ENCODE peak calls at places on chromosomes 1 and 21, in seven cellular contexts. N is Panc1, L is GM12878, A is HepG2, U is K562, T is H1, V is HCT116. Z is an unnamed sample.

GRCh38 chr1:54559111-54559548 is 11.1 kb downstream of the ACOT11 start:
- DNase-seq in N (no peak), L (no peak), T (no peak), V (no peak), A (no peak), U (no peak), Z (no peak)

GRCh38 chr1:47434051-47434842 is 3.6 kb upstream of the FOXD2 start:
- DNase-seq in N (no peak), L (no peak), T (no peak), V (no peak), U (no peak), A (no peak), Z (peak; percentile 58)

GRCh38 chr1:46525253-46525983 is 26.0 kb downstream of the KNCN start:
- DNase-seq in U (no peak), N (no peak), V (no peak), T (no peak), A (no peak), L (no peak), Z (no peak)

GRCh38 chr1:60965280-60965854 is 117.0 kb upstream of the NFIA start:
- DNase-seq in T (no peak), A (no peak), U (no peak), L (no peak), N (no peak), V (no peak), Z (no peak)

GRCh38 chr1:87108228-87108627 is 193.8 kb downstream of the HS2ST1 start:
- DNase-seq in V (no peak), A (no peak), T (no peak), N (no peak), U (no peak), L (no peak), Z (no peak)

GRCh38 chr1:193251950-193252349 is 65.5 kb upstream of the B3GALT2 start:
- DNase-seq in V (no peak), L (no peak), U (no peak), A (no peak), T (no peak), N (no peak), Z (no peak)

GRCh38 chr1:221878134-221878533 is 136.2 kb upstream of the DUSP10 start:
- DNase-seq in T (no peak), V (no peak), L (peak; percentile 45), A (no peak), N (no peak), U (no peak), Z (no peak)

GRCh38 chr1:203547771-203548421 is 53.9 kb downstream of the OPTC start:
- DNase-seq in N (no peak), T (no peak), A (no peak), L (no peak), V (no peak), U (no peak), Z (no peak)

GRCh38 chr1:147892731-147893214 is 9.8 kb upstream of the GJA8 start:
- DNase-seq in N (peak; percentile 56), A (peak; percentile 28), T (no peak), L (no peak), V (peak; percentile 24), U (peak; percentile 56), Z (peak; percentile 49)

GRCh38 chr1:8524637-8525157 is 206.8 kb downstream of the SLC45A1 start:
- DNase-seq in V (no peak), U (no peak), A (no peak), T (no peak), N (no peak), L (no peak), Z (no peak)

GRCh38 chr1:25933479-25934365 is 27.5 kb upstream of the STMN1 start:
- DNase-seq in N (no peak), A (no peak), U (peak; percentile 93), T (no peak), L (no peak), V (no peak), Z (no peak)

GRCh38 chr1:41448831-41449230 is 35.7 kb downstream of the EDN2 start:
- DNase-seq in U (no peak), A (no peak), N (no peak), T (no peak), L (no peak), V (no peak), Z (no peak)

GRCh38 chr1:20699558-20699957 is 18.2 kb downstream of the KIF17 start:
- DNase-seq in A (no peak), N (no peak), U (no peak), L (no peak), T (no peak), V (no peak), Z (no peak)

GRCh38 chr1:30318864-30319718 is 404.3 kb downstream of the MATN1 start:
- DNase-seq in A (no peak), L (no peak), T (peak; percentile 31), N (no peak), V (no peak), U (no peak), Z (no peak)

GRCh38 chr1:43750083-43750482 is 42.7 kb downstream of the ST3GAL3 start:
- DNase-seq in L (no peak), N (no peak), T (no peak), A (no peak), U (no peak), V (no peak), Z (no peak)

GRCh38 chr21:42572906-42573495 is 59.3 kb downstream of the SLC37A1 start:
- DNase-seq in N (no peak), U (no peak), A (no peak), L (no peak), V (no peak), T (no peak), Z (no peak)

GRCh38 chr1:25711555-25712298 is 88.3 kb upstream of the SELENON start:
- DNase-seq in L (no peak), T (no peak), V (no peak), N (no peak), U (no peak), A (no peak), Z (no peak)

GRCh38 chr1:183783896-183784637 is 20.9 kb upstream of the RGL1 start:
- DNase-seq in A (no peak), U (no peak), N (no peak), L (no peak), T (no peak), V (no peak), Z (no peak)

GRCh38 chr1:147077936-147078605 is 94.2 kb downstream of the PRKAB2 start:
- DNase-seq in N (no peak), A (no peak), V (no peak), L (no peak), U (no peak), T (peak; percentile 73), Z (no peak)

GRCh38 chr1:200081151-200081981 is 53.9 kb downstream of the NR5A2 start:
- DNase-seq in U (no peak), V (no peak), N (no peak), L (no peak), T (peak; percentile 32), A (no peak), Z (no peak)

GRCh38 chr1:62176597-62177312 is 17.9 kb upstream of the L1TD1 start:
- DNase-seq in T (no peak), U (no peak), N (no peak), L (no peak), A (no peak), V (no peak), Z (no peak)

GRCh38 chr1:169928438-169929209 is 34.9 kb upstream of the SCYL3 start:
- DNase-seq in A (peak; percentile 33), U (peak; percentile 33), V (peak; percentile 43), L (no peak), N (peak; percentile 24), T (no peak), Z (peak; percentile 28)

GRCh38 chr1:161951646-161952045 is 72.0 kb downstream of the OLFML2B start:
- DNase-seq in N (no peak), T (no peak), U (no peak), L (no peak), A (no peak), V (no peak), Z (no peak)

GRCh38 chr1:215523128-215523861 is 43.8 kb upstream of the KCTD3 start:
- DNase-seq in T (no peak), N (no peak), V (peak; percentile 6), A (no peak), L (no peak), U (no peak), Z (no peak)

GRCh38 chr1:90959352-90960206 is 62.3 kb downstream of the ZNF644 start:
- DNase-seq in V (no peak), A (peak; percentile 74), T (no peak), N (peak; percentile 4), L (no peak), U (no peak), Z (no peak)

GRCh38 chr1:50700226-50701020 is 259.6 kb downstream of the FAF1 start:
- DNase-seq in A (no peak), L (no peak), U (no peak), V (no peak), N (no peak), T (peak; percentile 55), Z (no peak)

GRCh38 chr1:89733748-89734147 is 87.1 kb upstream of the LRRC8D start:
- DNase-seq in N (no peak), V (no peak), A (no peak), T (no peak), U (no peak), L (no peak), Z (no peak)

GRCh38 chr1:37704966-37705365 is 12.7 kb downstream of the CDCA8 start:
- DNase-seq in U (no peak), A (no peak), N (no peak), V (no peak), L (no peak), T (no peak), Z (no peak)

GRCh38 chr1:206047271-206047670 is 5.7 kb upstream of the RHEX start:
- DNase-seq in V (no peak), L (no peak), T (no peak), U (no peak), N (no peak), A (no peak), Z (no peak)

GRCh38 chr1:172465617-172466016 is 21.7 kb upstream of the PIGC start:
- DNase-seq in N (no peak), V (no peak), T (no peak), U (no peak), A (no peak), L (no peak), Z (no peak)
- TF ChIP-seq CTCF in N (no peak), V (no peak), T (no peak), U (no peak), A (no peak), L (no peak), Z (no peak)

DNA sequence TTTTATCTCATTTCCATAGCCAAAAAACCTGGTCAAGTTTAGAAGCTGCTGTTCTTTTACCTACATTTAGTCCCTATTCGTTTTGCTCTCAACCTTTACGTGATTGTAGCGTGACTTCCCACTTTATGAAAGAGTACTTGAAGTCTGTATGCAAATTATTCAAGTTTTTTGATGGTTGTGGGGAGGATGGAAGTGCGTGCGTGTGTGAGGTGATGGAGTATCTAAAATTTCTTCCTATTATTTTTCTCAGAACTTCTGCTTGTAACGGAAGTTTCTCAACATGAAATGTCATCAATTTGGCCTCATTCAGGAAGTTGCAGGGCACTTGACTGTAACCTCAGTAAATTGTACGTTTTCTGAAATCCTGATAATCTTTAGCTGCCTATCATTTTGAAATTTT is 64.0 kb downstream of the SAMSN1 start:
- DNase-seq in T (no peak), U (no peak), V (no peak), A (no peak), L (no peak), N (no peak), Z (no peak)
- TF ChIP-seq SIN3A in T (no peak), U (no peak), V (no peak), A (no peak), L (no peak), N (no peak), Z (no peak)

GRCh38 chr1:225441314-225442119 is 13.7 kb upstream of the LBR start:
- DNase-seq in T (no peak), N (no peak), L (no peak), V (no peak), A (peak; percentile 87), U (no peak), Z (no peak)
- TF ChIP-seq CTCF in T (peak; percentile 7), N (peak; percentile 50), L (peak; percentile 39), V (no peak), A (peak; percentile 69), U (peak; percentile 60), Z (peak; percentile 33)

GRCh38 chr1:65514083-65514482 is 93.6 kb downstream of the LEPR start:
- DNase-seq in N (no peak), U (no peak), V (no peak), T (no peak), A (peak; percentile 18), L (no peak), Z (no peak)
- TF ChIP-seq SIN3A in N (no peak), U (no peak), V (no peak), T (no peak), A (no peak), L (no peak), Z (no peak)